ENCODE peak calls at places on chromosomes 11 and 22, in nine cellular contexts. U is cardiac fibroblast; N is LNCaP clone FGC; E is DND-41; F is CD8-positive, alpha-beta T cell; G is esophagus squamous epithelium; L is IMR-90; K is GM13977; J is PC-3. W is an unnamed sample.

GRCh38 chr11:106156290-106156937 is 79.0 kb downstream of the AASDHPPT start:
- DNase-seq in U (peak; percentile 91), N (peak; percentile 52), E (peak; percentile 45), F (no peak), G (no peak), L (peak; percentile 83), K (peak; percentile 22), J (peak; percentile 76), W (peak; percentile 38)

GRCh38 chr22:24049978-24050377 is 38.9 kb downstream of the CABIN1 start:
- DNase-seq in U (no peak), N (no peak), E (no peak), F (no peak), G (no peak), L (no peak), K (no peak), J (no peak), W (no peak)

GRCh38 chr11:66692446-66692845 is 14.8 kb upstream of the RBM4B start:
- DNase-seq in U (no peak), N (no peak), E (no peak), F (no peak), G (no peak), L (no peak), K (no peak), J (no peak), W (no peak)

GRCh38 chr11:132456735-132457328 is 1075.5 kb downstream of the OPCML start:
- DNase-seq in U (no peak), N (no peak), E (no peak), F (no peak), G (no peak), L (no peak), K (no peak), J (no peak), W (no peak)

GRCh38 chr11:16993495-16993894 is 20.7 kb downstream of the PLEKHA7 start:
- DNase-seq in U (no peak), N (no peak), E (no peak), F (no peak), G (no peak), L (no peak), K (no peak), J (no peak), W (no peak)

GRCh38 chr11:69377029-69377952 is 83.3 kb downstream of the MYEOV start:
- DNase-seq in U (no peak), N (no peak), E (no peak), F (no peak), G (no peak), L (no peak), K (no peak), J (no peak), W (peak; percentile 6)

GRCh38 chr11:113974741-113975470 is at the start of gene HTR3A:
- DNase-seq in U (no peak), N (peak; percentile 34), E (no peak), F (no peak), G (no peak), L (no peak), K (no peak), J (peak; percentile 52), W (no peak)

GRCh38 chr22:38177926-38178604 is 3.6 kb downstream of the PLA2G6 start:
- DNase-seq in U (peak; percentile 94), N (peak; percentile 92), E (no peak), F (no peak), G (no peak), L (peak; percentile 89), K (no peak), J (peak; percentile 87), W (peak; percentile 19)

GRCh38 chr11:29773656-29774264 is 243.1 kb downstream of the KCNA4 start:
- DNase-seq in U (peak; percentile 82), N (no peak), E (no peak), F (no peak), G (no peak), L (no peak), K (no peak), J (no peak), W (no peak)

GRCh38 chr11:125110996-125111340 is 458 bp downstream of the TMEM218 start:
- DNase-seq in U (no peak), N (no peak), E (peak; percentile 12), F (no peak), G (no peak), L (no peak), K (no peak), J (no peak), W (no peak)

GRCh38 chr11:7906481-7906880 is 24.6 kb downstream of the OR10A6 start:
- DNase-seq in U (no peak), N (no peak), E (no peak), F (no peak), G (no peak), L (no peak), K (no peak), J (peak; percentile 22), W (no peak)

GRCh38 chr22:26751217-26751616 is 93.8 kb downstream of the MIAT start:
- DNase-seq in U (peak; percentile 34), N (no peak), E (no peak), F (no peak), G (no peak), L (no peak), K (no peak), J (no peak), W (no peak)

GRCh38 chr11:6269994-6270393 is 10.4 kb downstream of the CCKBR start:
- DNase-seq in U (no peak), N (no peak), E (no peak), F (no peak), G (no peak), L (no peak), K (no peak), J (no peak), W (no peak)
- TF ChIP-seq CTCF in U (no peak), N (peak; percentile 31), E (no peak), F (no peak), G (no peak), L (no peak), K (peak; percentile 47), J (no peak), W (no peak)

GRCh38 chr11:130945945-130946344 is 29.7 kb upstream of the SNX19 start:
- DNase-seq in U (peak; percentile 72), N (no peak), E (no peak), F (no peak), G (no peak), L (peak; percentile 94), K (no peak), J (peak; percentile 32), W (no peak)

GRCh38 chr11:130947058-130947457 is 30.8 kb upstream of the SNX19 start:
- DNase-seq in U (no peak), N (no peak), E (no peak), F (no peak), G (no peak), L (no peak), K (no peak), J (no peak), W (no peak)

GRCh38 chr11:130947889-130948288 is 31.6 kb upstream of the SNX19 start:
- DNase-seq in U (peak; percentile 12), N (no peak), E (no peak), F (no peak), G (no peak), L (peak; percentile 36), K (no peak), J (no peak), W (no peak)

DNA sequence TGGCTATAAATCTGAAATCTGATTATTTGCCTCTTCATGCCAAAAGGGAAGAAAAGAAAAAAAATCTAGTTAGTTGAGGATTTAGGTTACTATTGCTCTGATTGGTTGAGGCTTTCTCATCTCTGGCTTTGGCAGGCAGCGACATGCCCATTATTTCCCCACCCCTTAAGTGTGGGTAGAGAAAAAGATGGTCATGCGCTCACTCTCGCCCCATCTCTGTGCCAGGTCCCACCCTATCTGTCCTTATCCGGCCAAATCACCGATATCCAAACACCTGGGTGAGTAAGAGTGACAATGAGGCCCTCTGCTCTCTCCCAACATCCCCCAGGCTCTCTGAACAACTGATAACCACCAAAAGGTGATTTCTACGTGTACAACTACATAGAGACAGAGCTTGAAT is 31.2 kb upstream of the SNX19 start:
- DNase-seq in U (no peak), N (no peak), E (no peak), F (no peak), G (no peak), L (no peak), K (no peak), J (peak; percentile 10), W (no peak)
- TF ChIP-seq CTCF in U (no peak), N (no peak), E (no peak), F (no peak), G (no peak), L (no peak), K (no peak), J (no peak), W (no peak)

GRCh38 chr11:108199446-108200321 is 22.8 kb downstream of the NPAT start:
- DNase-seq in U (peak; percentile 65), N (no peak), E (no peak), F (no peak), G (no peak), L (peak; percentile 68), K (peak; percentile 80), J (peak; percentile 53), W (peak; percentile 72)

GRCh38 chr11:108198833-108199232 is 23.6 kb downstream of the NPAT start:
- DNase-seq in U (no peak), N (no peak), E (no peak), F (no peak), G (no peak), L (no peak), K (no peak), J (no peak), W (no peak)

GRCh38 chr11:108193725-108194124 is 28.7 kb downstream of the NPAT start:
- DNase-seq in U (no peak), N (no peak), E (no peak), F (no peak), G (no peak), L (no peak), K (no peak), J (no peak), W (no peak)

GRCh38 chr11:108196901-108197300 is 25.5 kb downstream of the NPAT start:
- DNase-seq in U (no peak), N (no peak), E (no peak), F (no peak), G (no peak), L (no peak), K (peak; percentile 52), J (no peak), W (peak; percentile 50)

DNA sequence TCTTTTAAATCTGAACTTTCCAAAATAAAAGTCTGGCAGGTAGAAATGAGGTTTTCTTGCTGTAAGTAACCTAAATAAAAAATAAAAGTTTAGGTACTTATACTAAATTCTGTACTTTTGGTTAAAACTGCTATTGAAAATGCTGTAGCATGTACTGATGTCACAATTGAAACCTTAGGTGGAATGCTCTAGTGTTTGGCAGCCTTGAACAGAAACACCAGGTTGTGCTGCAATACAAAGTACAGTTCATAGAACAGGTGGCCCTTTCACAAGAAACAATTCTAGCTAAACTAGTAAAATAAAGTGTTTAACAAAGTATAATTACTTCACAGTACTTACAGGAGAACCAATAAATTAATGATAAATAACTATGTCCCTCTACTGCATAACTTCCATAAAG is 25.1 kb downstream of the NPAT start:
- DNase-seq in U (no peak), N (no peak), E (no peak), F (no peak), G (no peak), L (no peak), K (peak; percentile 43), J (no peak), W (peak; percentile 42)
- TF ChIP-seq CTCF in U (no peak), N (no peak), E (no peak), F (no peak), G (no peak), L (no peak), K (no peak), J (no peak), W (no peak)

DNA sequence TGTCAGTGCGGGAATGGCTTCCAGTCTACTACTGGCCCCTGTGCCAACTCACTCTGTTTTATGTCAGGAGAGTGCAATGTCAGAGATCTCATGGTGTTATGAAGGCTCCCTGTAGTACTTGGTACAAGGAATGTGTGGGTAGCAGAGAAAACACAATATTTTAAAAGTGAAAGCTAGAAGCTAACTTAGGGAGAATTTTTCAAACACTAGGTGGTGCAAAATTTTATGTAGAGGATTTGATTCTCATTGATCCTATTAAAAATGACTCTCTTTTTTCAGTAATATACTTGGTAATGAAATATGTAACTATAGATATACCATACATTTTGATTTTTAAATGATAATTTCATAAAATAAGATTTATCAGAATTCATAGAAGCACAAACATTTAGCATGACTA is 134.7 kb downstream of the JRKL start:
- DNase-seq in U (peak; percentile 10), N (no peak), E (no peak), F (no peak), G (no peak), L (peak; percentile 0), K (no peak), J (no peak), W (no peak)
- TF ChIP-seq CTCF in U (no peak), N (peak; percentile 15), E (peak; percentile 13), F (no peak), G (no peak), L (no peak), K (no peak), J (peak; percentile 51), W (no peak)